ENCODE peak calls at places on chromosomes 12 and 14, in four cellular contexts. F, X, M and A are unnamed samples.

GRCh38 chr12:112537710-112538396 is 119.1 kb downstream of the PTPN11 start:
- DNase-seq in F (no peak), X (peak; percentile 17), M (no peak), A (no peak)

GRCh38 chr14:62015945-62016344 is 253.7 kb downstream of the SNAPC1 start:
- DNase-seq in F (no peak), X (peak; percentile 2), M (no peak), A (no peak)

GRCh38 chr14:65229431-65230286 is 127.3 kb upstream of the MAX start:
- DNase-seq in F (no peak), X (peak; percentile 59), M (peak; percentile 29), A (peak; percentile 41)

GRCh38 chr14:80587096-80587724 is 354.3 kb downstream of the CEP128 start:
- DNase-seq in F (no peak), X (peak; percentile 71), M (no peak), A (no peak)

GRCh38 chr12:52151859-52152783 is 39.7 kb downstream of the KRT80 start:
- DNase-seq in F (peak; percentile 94), X (peak; percentile 71), M (peak; percentile 58), A (peak; percentile 82)

GRCh38 chr14:31300296-31300695 is 92.7 kb upstream of the HECTD1 start:
- DNase-seq in F (peak; percentile 48), X (no peak), M (no peak), A (no peak)

GRCh38 chr14:90714811-90715210 is 101.4 kb downstream of the TTC7B start:
- DNase-seq in F (no peak), X (peak; percentile 18), M (no peak), A (no peak)

GRCh38 chr14:34912182-34912581 is 37.0 kb upstream of the BAZ1A start:
- DNase-seq in F (no peak), X (peak; percentile 8), M (no peak), A (no peak)

GRCh38 chr14:93892505-93892839 is 34.7 kb upstream of the FAM181A start:
- DNase-seq in F (no peak), X (no peak), M (no peak), A (no peak)